ENCODE peak calls at places on chromosomes 11 and 22, in seven cellular contexts. Y is CD8-positive, alpha-beta T cell; G is right atrium auricular region; Q is IMR-90; R is ovary; L is A549; X is upper lobe of right lung. C is an unnamed sample.

GRCh38 chr22:25816522-25817059 is 74.6 kb downstream of the MYO18B start:
- DNase-seq in X (no peak), Q (no peak), Y (no peak), L (no peak), G (no peak), R (no peak), C (no peak)

GRCh38 chr11:44031549-44031948 is 16.2 kb upstream of the ACCSL start:
- DNase-seq in G (no peak), Q (no peak), R (no peak), L (no peak), Y (no peak), X (no peak), C (no peak)

GRCh38 chr11:125842319-125842948 is 9.3 kb downstream of the PATE4 start:
- DNase-seq in R (no peak), X (no peak), G (no peak), L (no peak), Q (no peak), Y (no peak), C (no peak)

GRCh38 chr22:29683536-29683935 is 36.3 kb upstream of the CABP7 start:
- DNase-seq in G (no peak), Y (no peak), L (no peak), R (no peak), Q (no peak), X (no peak), C (peak; percentile 85)

GRCh38 chr11:126404367-126404766 is 48.9 kb downstream of the ST3GAL4 start:
- DNase-seq in L (no peak), X (no peak), G (no peak), R (no peak), Q (peak; percentile 18), Y (no peak), C (no peak)

GRCh38 chr11:83720675-83721074 is 434.5 kb upstream of the CCDC90B start:
- DNase-seq in X (no peak), Y (no peak), L (no peak), R (no peak), G (no peak), Q (no peak), C (no peak)

GRCh38 chr11:127052420-127052819 is 51.9 kb upstream of the KIRREL3 start:
- DNase-seq in L (peak; percentile 11), X (no peak), Y (no peak), Q (no peak), G (no peak), R (no peak), C (no peak)

GRCh38 chr11:8206251-8207079 is 37.6 kb upstream of the RIC3 start:
- DNase-seq in G (no peak), L (no peak), Q (no peak), R (no peak), Y (no peak), X (no peak), C (no peak)

DNA sequence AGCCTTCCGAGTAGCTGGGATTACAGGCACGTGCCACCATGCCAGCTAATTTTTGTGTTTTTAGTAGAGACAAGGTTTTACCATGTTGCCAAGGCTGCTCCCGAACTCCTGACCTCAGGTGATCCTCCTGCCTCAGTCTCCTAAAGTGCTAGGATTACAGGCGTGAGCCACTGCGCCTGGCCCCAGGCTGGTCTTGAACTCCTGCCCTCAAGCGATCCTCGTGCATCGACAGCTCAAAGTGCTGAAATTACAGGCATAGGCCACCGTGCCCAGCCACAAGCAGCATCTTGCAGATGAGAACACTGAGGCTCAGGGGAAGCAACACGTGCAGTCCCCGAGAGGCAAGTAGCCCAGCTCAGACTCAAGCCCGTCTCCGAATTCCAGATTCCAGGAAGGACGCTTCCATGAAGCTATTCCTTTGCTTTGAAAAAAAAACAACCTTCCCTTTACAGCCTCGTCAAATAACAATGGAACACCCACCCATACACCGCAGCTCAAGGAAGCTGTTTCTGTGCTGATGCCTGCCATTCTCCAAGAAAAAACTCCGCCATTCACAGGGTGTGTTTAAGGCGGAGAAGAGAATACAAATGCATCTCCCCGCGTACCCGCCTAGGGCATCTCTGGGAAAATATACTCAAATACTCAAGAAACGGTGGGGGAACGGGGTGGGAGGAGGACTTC is 34.5 kb upstream of the PDGFB start:
- DNase-seq in G (no peak), X (no peak), Q (no peak), R (no peak), L (no peak), Y (no peak), C (no peak)
- TF ChIP-seq CTCF in G (no peak), X (no peak), Q (no peak), R (no peak), L (no peak), Y (no peak), C (no peak)

DNA sequence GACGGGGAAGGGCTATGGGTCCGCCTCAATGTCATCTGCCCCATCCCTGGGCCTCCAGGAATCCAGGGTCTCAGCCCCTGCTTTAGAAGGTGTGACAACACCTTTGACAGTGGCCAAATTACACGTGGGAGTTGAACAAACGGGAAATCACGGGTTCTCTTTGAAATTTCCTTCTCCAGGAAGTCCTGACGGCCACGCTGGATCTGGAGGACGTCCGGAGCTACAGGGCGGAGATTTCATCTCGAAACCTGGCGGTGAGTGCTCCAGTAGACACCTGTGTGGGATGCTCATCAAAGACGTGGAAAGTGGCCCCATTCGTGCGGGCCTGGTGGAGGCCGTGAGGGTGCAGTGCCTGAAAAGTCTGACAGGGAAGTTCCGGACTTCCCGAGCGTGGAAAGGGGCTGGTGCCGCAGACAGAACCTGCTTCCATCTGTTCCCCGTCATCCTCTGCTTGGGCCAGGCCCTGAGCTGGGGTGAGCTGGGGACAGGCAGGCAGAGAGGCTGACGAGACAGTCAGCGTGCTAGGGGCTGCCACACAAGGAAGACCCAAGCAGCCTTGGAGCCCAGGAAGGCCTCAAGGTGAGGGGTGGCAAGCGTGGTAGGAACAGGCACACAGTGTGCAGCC is 25.3 kb downstream of the NADSYN1 start:
- DNase-seq in Y (no peak), R (no peak), L (no peak), G (no peak), X (no peak), Q (no peak), C (no peak)
- H3K4me3 ChIP-seq in Y (no peak overlapping the region), R (no peak overlapping the region), L (no peak overlapping the region), G (no peak overlapping the region), X (no peak overlapping the region), Q (no peak overlapping the region), C (no peak overlapping the region)

GRCh38 chr22:19663286-19663815 is 51.0 kb upstream of the SEPTIN5 start:
- DNase-seq in L (no peak), Y (no peak), R (peak; percentile 58), G (no peak), X (no peak), Q (peak; percentile 76), C (peak; percentile 90)
- TF ChIP-seq CTCF in L (no peak), Y (no peak), R (no peak), G (no peak), X (no peak), Q (no peak), C (no peak)

DNA sequence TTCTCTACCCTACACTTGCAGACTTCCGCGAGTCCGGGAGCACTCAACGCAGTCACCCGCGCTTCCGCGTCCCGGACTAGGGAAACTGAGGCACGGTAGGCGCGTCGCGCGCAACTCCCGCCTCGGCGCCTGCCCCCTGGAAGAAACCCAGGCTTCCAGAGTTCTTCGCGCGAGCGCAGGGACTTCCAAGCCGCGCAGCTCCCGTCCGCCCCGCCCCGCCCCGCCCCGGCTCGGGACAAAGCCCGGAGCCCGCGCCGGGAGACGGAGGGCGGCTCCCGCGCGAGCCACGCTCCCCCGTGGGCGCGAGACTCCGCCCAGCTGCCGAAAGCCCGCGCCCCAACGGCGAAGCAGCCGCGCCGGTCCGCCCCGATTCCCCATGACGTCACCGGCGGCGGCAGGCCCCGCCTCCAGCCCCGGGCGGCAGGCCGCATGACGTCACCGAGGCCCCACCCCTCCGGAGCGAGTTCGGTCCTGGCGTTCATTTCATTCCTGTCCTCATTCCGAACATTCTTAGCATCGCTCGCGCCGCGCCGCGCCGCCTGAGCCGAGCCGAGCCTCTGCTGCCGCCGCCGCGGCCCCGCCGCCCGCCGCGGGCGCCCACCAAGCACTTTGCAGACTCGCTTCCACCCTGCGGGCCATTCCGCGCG is at the start of gene TEAD1:
- DNase-seq in L (peak; percentile 95), Q (peak; percentile 95), G (peak; percentile 97), R (peak; percentile 99), X (peak; percentile 97), Y (peak; percentile 70), C (peak; percentile 98)
- H3K4me3 ChIP-seq in L (peak within 1 kb of the TSS; percentile 90), Q (peak within 1 kb of the TSS; percentile 78), G (peak within 1 kb of the TSS; percentile 74), R (peak within 1 kb of the TSS; percentile 52), X (peak within 1 kb of the TSS; percentile 63), Y (peak within 1 kb of the TSS; percentile 61), C (peak within 1 kb of the TSS; percentile 77)

GRCh38 chr11:65316311-65316978 is 1.8 kb downstream of the CDC42EP2 start:
- DNase-seq in Q (peak; percentile 97), R (peak; percentile 63), L (peak; percentile 29), Y (no peak), G (peak; percentile 87), X (no peak), C (peak; percentile 82)

GRCh38 chr11:65316979-65317786 is 2.5 kb downstream of the CDC42EP2 start:
- DNase-seq in R (peak; percentile 78), X (peak; percentile 70), Q (peak; percentile 84), Y (no peak), G (peak; percentile 81), L (peak; percentile 67), C (peak; percentile 69)

GRCh38 chr11:65314501-65315203 is at the start of gene CDC42EP2:
- DNase-seq in G (peak; percentile 92), X (peak; percentile 95), Y (peak; percentile 60), L (peak; percentile 84), Q (peak; percentile 80), R (peak; percentile 94), C (peak; percentile 85)

GRCh38 chr11:65315204-65315865 is 669 bp downstream of the CDC42EP2 start:
- DNase-seq in Q (peak; percentile 68), G (peak; percentile 73), X (peak; percentile 91), L (peak; percentile 78), R (peak; percentile 93), Y (peak; percentile 73), C (peak; percentile 71)

DNA sequence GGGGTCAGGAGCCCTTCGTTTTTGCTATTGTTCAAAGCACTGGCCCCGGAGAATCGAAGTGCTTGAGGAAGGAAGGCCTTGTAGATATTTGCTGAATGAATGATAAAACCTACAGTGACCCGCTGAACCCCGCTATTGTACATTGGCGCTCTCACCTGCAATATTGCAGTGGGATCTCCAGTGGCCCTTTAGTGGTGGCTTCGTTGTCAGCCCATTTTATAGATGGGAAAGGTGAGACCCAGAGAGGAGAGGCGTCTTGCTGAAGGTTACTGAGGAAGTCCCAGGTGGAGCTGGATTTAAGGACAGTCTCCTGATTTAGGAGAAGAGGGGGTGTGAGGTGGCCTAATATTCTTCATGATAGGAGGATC is 1.2 kb downstream of the CDC42EP2 start:
- DNase-seq in Y (no peak), Q (no peak), G (no peak), X (no peak), R (no peak), L (no peak), C (no peak)
- TF ChIP-seq CTCF in Y (peak; percentile 11), Q (no peak), G (peak; percentile 35), X (peak; percentile 18), R (no peak), L (peak; percentile 49), C (no peak)

GRCh38 chr22:36659762-36660509 is 43.6 kb downstream of the CACNG2 start:
- DNase-seq in L (peak; percentile 92), G (peak; percentile 91), R (peak; percentile 70), Q (peak; percentile 88), Y (no peak), X (peak; percentile 94), C (peak; percentile 88)
- H3K4me3 ChIP-seq in L (peak overlapping the region; percentile 22), G (no peak overlapping the region), R (no peak overlapping the region), Q (no peak overlapping the region), Y (no peak overlapping the region), X (no peak overlapping the region), C (no peak overlapping the region)

GRCh38 chr22:18996376-18996900 is 60.3 kb upstream of the PRODH start:
- DNase-seq in G (no peak), L (no peak), Q (no peak), Y (no peak), R (no peak), X (no peak), C (no peak)
- TF ChIP-seq CTCF in G (no peak), L (no peak), Q (no peak), Y (no peak), R (no peak), X (no peak), C (no peak)

C was measured in choroid plexus epithelial cell.